ENCODE peak calls at places on chromosome 16, in seven cellular contexts. W is upper lobe of right lung, H is foreskin keratinocyte, C is cardiac muscle cell, N is stomach, Q is Peyer's patch, J is IMR-90. O is an unnamed sample.

GRCh38 chr16:8751481-8752311 is 45.7 kb downstream of the TMEM186 start:
- DNase-seq in Q (no peak), C (peak), N (no peak), H (peak), J (peak), W (no peak), O (no peak)

GRCh38 chr16:85987750-85988078 is 88.8 kb downstream of the IRF8 start:
- DNase-seq in J (no peak), H (no peak), C (no peak), N (no peak), W (no peak), Q (no peak), O (no peak)

GRCh38 chr16:31052131-31052530 is 18.8 kb downstream of the STX4 start:
- DNase-seq in C (peak), W (no peak), Q (peak), J (peak), H (peak), N (no peak), O (peak)

GRCh38 chr16:29982560-29983419 is 9.1 kb downstream of the TAOK2 start:
- DNase-seq in J (no peak), W (no peak), C (no peak), H (no peak), N (no peak), Q (peak), O (no peak)

GRCh38 chr16:49283376-49284049 is 1.9 kb upstream of the CBLN1 start:
- DNase-seq in W (no peak), H (no peak), J (no peak), Q (no peak), C (no peak), N (no peak), O (no peak)

GRCh38 chr16:23296994-23297393 is 5.1 kb upstream of the SCNN1B start:
- DNase-seq in Q (no peak), W (no peak), C (no peak), J (no peak), N (peak), H (no peak), O (no peak)

GRCh38 chr16:51982715-51983680 is 563.9 kb downstream of the TOX3 start:
- DNase-seq in H (peak), W (no peak), N (peak), Q (no peak), C (peak), J (peak), O (peak)

GRCh38 chr16:22189473-22190168 is 16.5 kb upstream of the EEF2K start:
- DNase-seq in J (peak), H (peak), Q (no peak), W (peak), N (peak), C (peak), O (no peak)

GRCh38 chr16:77299395-77299794 is 100.2 kb downstream of the SYCE1L start:
- DNase-seq in C (no peak), N (no peak), J (no peak), H (no peak), W (no peak), Q (no peak), O (no peak)

GRCh38 chr16:77298638-77299360 is 99.6 kb downstream of the SYCE1L start:
- DNase-seq in N (no peak), H (peak), J (peak), W (no peak), Q (no peak), C (peak), O (peak)

DNA sequence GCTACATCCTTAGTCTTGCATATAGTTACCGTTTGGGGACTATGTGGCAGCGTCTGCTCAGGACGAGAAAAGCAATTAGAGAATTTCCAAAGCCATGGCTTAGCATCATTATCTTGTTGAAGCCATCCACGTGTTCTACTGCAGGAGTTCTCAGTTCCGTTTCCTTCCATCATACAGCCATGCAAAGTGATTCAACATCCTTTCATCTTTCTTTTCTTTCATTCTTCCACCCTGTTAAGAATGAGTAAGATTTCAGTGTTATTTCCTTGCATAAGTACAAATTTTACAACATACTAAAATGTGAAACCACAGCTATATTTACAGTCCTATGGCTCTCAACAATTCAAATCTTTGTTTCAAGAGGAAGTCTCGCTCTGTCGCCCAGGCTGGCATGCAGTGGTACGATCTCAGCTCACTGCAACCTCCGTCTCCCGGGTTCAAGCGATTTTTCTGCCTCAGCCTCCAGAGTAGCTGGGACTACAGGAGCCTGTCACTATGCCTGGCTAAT is 3.8 kb downstream of the MARF1 start:
- DNase-seq in H (no peak), Q (no peak), C (no peak), N (no peak), J (no peak), W (no peak), O (no peak)
- H3K27ac ChIP-seq in H (no peak), Q (no peak), C (no peak), N (no peak), J (no peak), W (no peak), O (no peak)

GRCh38 chr16:70433456-70434103 is 5.3 kb downstream of the ST3GAL2 start:
- DNase-seq in J (peak), C (peak), H (peak), W (no peak), N (no peak), Q (no peak), O (no peak)
- H3K27ac ChIP-seq in J (peak), C (peak), H (no peak), W (peak), N (peak), Q (peak), O (no peak)

GRCh38 chr16:46918905-46919792 is 35.0 kb downstream of the GPT2 start:
- DNase-seq in Q (no peak), W (no peak), C (no peak), N (peak), H (no peak), J (no peak), O (no peak)
- H3K27ac ChIP-seq in Q (no peak), W (no peak), C (peak), N (peak), H (no peak), J (no peak), O (no peak)

GRCh38 chr16:10740845-10741208 is 2.8 kb upstream of the NUBP1 start:
- DNase-seq in H (no peak), J (no peak), N (peak), Q (no peak), C (no peak), W (no peak), O (no peak)

GRCh38 chr16:10740000-10740844 is 3.4 kb upstream of the NUBP1 start:
- DNase-seq in C (no peak), N (peak), W (no peak), H (no peak), Q (no peak), J (no peak), O (no peak)

GRCh38 chr16:10743610-10744369 is at the start of gene NUBP1:
- DNase-seq in H (peak), W (peak), Q (peak), C (peak), N (peak), J (peak), O (peak)

GRCh38 chr16:10743227-10743609 is 424 bp upstream of the NUBP1 start:
- DNase-seq in H (no peak), J (no peak), Q (no peak), C (no peak), W (no peak), N (no peak), O (no peak)

GRCh38 chr16:10741844-10742243 is 1.8 kb upstream of the NUBP1 start:
- DNase-seq in J (peak), W (no peak), Q (no peak), H (no peak), N (peak), C (peak), O (no peak)
- H3K27ac ChIP-seq in J (no peak), W (no peak), Q (no peak), H (no peak), N (peak), C (peak), O (no peak)

GRCh38 chr16:2450975-2451381 is 8.9 kb upstream of the TEDC2 start:
- DNase-seq in C (no peak), H (no peak), N (no peak), W (peak), Q (no peak), J (no peak), O (no peak)

GRCh38 chr16:2451851-2452320 is 8.0 kb upstream of the TEDC2 start:
- DNase-seq in N (no peak), W (peak), C (no peak), Q (no peak), J (no peak), H (no peak), O (no peak)

GRCh38 chr16:2449118-2449517 is 10.8 kb upstream of the TEDC2 start:
- DNase-seq in C (no peak), Q (no peak), N (no peak), H (no peak), J (no peak), W (peak), O (no peak)

GRCh38 chr16:2452650-2453049 is 7.3 kb upstream of the TEDC2 start:
- DNase-seq in W (no peak), H (no peak), C (no peak), N (no peak), J (no peak), Q (no peak), O (no peak)

DNA sequence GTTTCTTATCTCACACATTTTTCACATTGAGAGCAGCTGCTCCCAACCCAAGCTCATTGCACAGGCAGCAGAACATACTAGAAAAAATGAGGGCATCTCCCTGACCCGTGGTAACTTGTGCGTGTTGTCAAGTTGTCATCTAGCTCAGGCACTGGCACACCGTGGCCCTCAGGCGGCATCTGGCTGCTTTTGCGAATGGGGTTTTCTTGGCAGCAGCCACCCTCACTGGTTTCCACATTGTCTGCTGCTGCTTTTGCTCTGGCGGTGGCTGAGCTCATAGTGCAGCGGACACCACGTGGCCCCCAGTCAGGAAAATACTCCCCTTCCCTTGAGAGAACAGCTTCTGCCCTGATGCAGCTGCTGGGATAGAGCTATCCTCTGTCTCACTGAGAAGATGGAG is 9.4 kb upstream of the TEDC2 start:
- DNase-seq in Q (no peak), C (no peak), J (no peak), W (no peak), N (no peak), H (no peak), O (no peak)
- H3K27ac ChIP-seq in Q (no peak), C (no peak), J (no peak), W (no peak), N (no peak), H (no peak), O (no peak)

DNA sequence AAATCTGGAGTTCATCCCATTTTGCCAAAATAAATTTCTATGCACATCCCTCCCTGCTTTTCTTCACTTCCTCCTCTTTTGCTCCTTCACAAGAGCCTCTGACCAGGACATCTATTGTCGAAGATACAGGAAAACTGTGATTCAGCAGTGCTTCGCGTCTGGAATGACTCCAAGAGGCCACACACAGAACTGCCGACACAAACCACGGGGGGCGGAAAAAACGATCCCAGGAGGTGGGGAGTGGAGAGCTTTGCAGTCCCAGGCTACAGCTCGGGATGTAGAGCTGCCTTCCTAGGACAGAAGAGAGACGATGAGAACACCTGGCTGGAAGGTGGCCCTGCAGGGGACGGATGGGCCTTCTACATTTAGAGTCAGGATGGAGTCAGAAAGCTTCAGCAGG is 102.8 kb downstream of the XYLT1 start:
- DNase-seq in W (no peak), H (no peak), J (peak), N (no peak), Q (no peak), C (peak), O (no peak)
- H3K27ac ChIP-seq in W (no peak), H (no peak), J (no peak), N (peak), Q (peak), C (no peak), O (no peak)